ENCODE peak calls at places on chromosomes 11 and 22, in seven cellular contexts. One of them, this sample, is unnamed.

GRCh38 chr11:69075421-69076128 is 26.8 kb downstream of the TPCN2 start:
- DNase-seq in AG04449: peak
- DNase-seq in body of pancreas: peak
- DNase-seq in coronary artery: peak
- DNase-seq in bronchial epithelial cell: no peak
- DNase-seq in brain microvascular endothelial cell: peak
- DNase-seq in A549: no peak
- DNase-seq in this sample: no peak

GRCh38 chr22:21780259-21780658 is 44.7 kb upstream of the YPEL1 start:
- DNase-seq in AG04449: no peak
- DNase-seq in body of pancreas: no peak
- DNase-seq in coronary artery: no peak
- DNase-seq in bronchial epithelial cell: no peak
- DNase-seq in brain microvascular endothelial cell: no peak
- DNase-seq in A549: no peak
- DNase-seq in this sample: no peak

GRCh38 chr11:127056338-127056971 is 55.9 kb upstream of the KIRREL3 start:
- DNase-seq in AG04449: no peak
- DNase-seq in body of pancreas: no peak
- DNase-seq in coronary artery: no peak
- DNase-seq in bronchial epithelial cell: no peak
- DNase-seq in brain microvascular endothelial cell: no peak
- DNase-seq in A549: peak
- DNase-seq in this sample: no peak

GRCh38 chr11:66762088-66762487 is 33.1 kb upstream of the SPTBN2 start:
- DNase-seq in AG04449: no peak
- DNase-seq in body of pancreas: no peak
- DNase-seq in coronary artery: no peak
- DNase-seq in bronchial epithelial cell: no peak
- DNase-seq in brain microvascular endothelial cell: no peak
- DNase-seq in A549: no peak
- DNase-seq in this sample: no peak

GRCh38 chr11:16191212-16191851 is 165.0 kb downstream of the SOX6 start:
- DNase-seq in AG04449: no peak
- DNase-seq in body of pancreas: no peak
- DNase-seq in coronary artery: no peak
- DNase-seq in bronchial epithelial cell: no peak
- DNase-seq in brain microvascular endothelial cell: no peak
- DNase-seq in A549: peak
- DNase-seq in this sample: no peak

GRCh38 chr11:110891411-110891810 is 179.2 kb upstream of the ARHGAP20 start:
- DNase-seq in AG04449: no peak
- DNase-seq in body of pancreas: no peak
- DNase-seq in coronary artery: no peak
- DNase-seq in bronchial epithelial cell: peak
- DNase-seq in brain microvascular endothelial cell: peak
- DNase-seq in A549: no peak
- DNase-seq in this sample: no peak

GRCh38 chr11:128420943-128421342 is 166.4 kb downstream of the ETS1 start:
- DNase-seq in AG04449: peak
- DNase-seq in body of pancreas: peak
- DNase-seq in coronary artery: no peak
- DNase-seq in bronchial epithelial cell: peak
- DNase-seq in brain microvascular endothelial cell: peak
- DNase-seq in A549: no peak
- DNase-seq in this sample: no peak

GRCh38 chr11:63937713-63938480 is 905 bp upstream of the NAA40 start:
- DNase-seq in AG04449: no peak
- DNase-seq in body of pancreas: peak
- DNase-seq in coronary artery: no peak
- DNase-seq in bronchial epithelial cell: no peak
- DNase-seq in brain microvascular endothelial cell: no peak
- DNase-seq in A549: no peak
- DNase-seq in this sample: no peak

GRCh38 chr11:3122775-3123201 is 42.3 kb downstream of the OSBPL5 start:
- DNase-seq in AG04449: no peak
- DNase-seq in body of pancreas: no peak
- DNase-seq in coronary artery: peak
- DNase-seq in bronchial epithelial cell: no peak
- DNase-seq in brain microvascular endothelial cell: no peak
- DNase-seq in A549: no peak
- DNase-seq in this sample: peak

GRCh38 chr11:116329354-116330090 is 443.3 kb downstream of the BUD13 start:
- DNase-seq in AG04449: no peak
- DNase-seq in body of pancreas: no peak
- DNase-seq in coronary artery: no peak
- DNase-seq in bronchial epithelial cell: no peak
- DNase-seq in brain microvascular endothelial cell: no peak
- DNase-seq in A549: no peak
- DNase-seq in this sample: no peak

GRCh38 chr22:37662039-37662438 is 3.5 kb downstream of the PDXP start:
- DNase-seq in AG04449: no peak
- DNase-seq in body of pancreas: no peak
- DNase-seq in coronary artery: no peak
- DNase-seq in bronchial epithelial cell: no peak
- DNase-seq in brain microvascular endothelial cell: no peak
- DNase-seq in A549: no peak
- DNase-seq in this sample: no peak

GRCh38 chr11:112526699-112527410 is 266.2 kb upstream of the PLET1 start:
- DNase-seq in AG04449: no peak
- DNase-seq in body of pancreas: no peak
- DNase-seq in coronary artery: no peak
- DNase-seq in bronchial epithelial cell: peak
- DNase-seq in brain microvascular endothelial cell: no peak
- DNase-seq in A549: no peak
- DNase-seq in this sample: no peak

GRCh38 chr11:118007040-118007439 is 20.8 kb downstream of the IL10RA start:
- DNase-seq in AG04449: no peak
- DNase-seq in body of pancreas: no peak
- DNase-seq in coronary artery: no peak
- DNase-seq in bronchial epithelial cell: no peak
- DNase-seq in brain microvascular endothelial cell: no peak
- DNase-seq in A549: no peak
- DNase-seq in this sample: no peak

GRCh38 chr11:118005224-118006152 is 19.3 kb downstream of the IL10RA start:
- DNase-seq in AG04449: no peak
- DNase-seq in body of pancreas: no peak
- DNase-seq in coronary artery: no peak
- DNase-seq in bronchial epithelial cell: peak
- DNase-seq in brain microvascular endothelial cell: no peak
- DNase-seq in A549: no peak
- DNase-seq in this sample: no peak

GRCh38 chr11:118004543-118005223 is 18.5 kb downstream of the IL10RA start:
- DNase-seq in AG04449: no peak
- DNase-seq in body of pancreas: no peak
- DNase-seq in coronary artery: no peak
- DNase-seq in bronchial epithelial cell: no peak
- DNase-seq in brain microvascular endothelial cell: no peak
- DNase-seq in A549: no peak
- DNase-seq in this sample: no peak

GRCh38 chr11:118008271-118008903 is 22.2 kb downstream of the IL10RA start:
- DNase-seq in AG04449: no peak
- DNase-seq in body of pancreas: no peak
- DNase-seq in coronary artery: no peak
- DNase-seq in bronchial epithelial cell: no peak
- DNase-seq in brain microvascular endothelial cell: no peak
- DNase-seq in A549: no peak
- DNase-seq in this sample: no peak

DNA sequence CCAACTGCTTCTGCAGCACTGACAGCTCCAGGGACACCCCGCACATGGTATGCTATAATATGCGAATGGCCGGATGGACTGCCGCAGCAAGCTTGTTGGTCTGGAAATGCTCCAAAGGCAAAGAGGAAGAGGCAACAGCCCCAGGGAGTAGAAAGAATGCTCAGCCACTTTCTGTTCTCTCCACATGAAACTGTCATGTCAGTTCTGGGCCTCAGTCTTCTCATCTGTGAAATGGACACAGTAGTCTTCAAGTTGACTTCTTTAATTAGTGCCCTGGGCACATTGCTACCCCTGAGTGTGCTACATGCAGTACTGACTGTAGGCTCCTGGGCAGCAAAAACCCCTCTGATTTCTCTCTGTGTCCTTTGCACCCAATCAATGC is 19.9 kb downstream of the IL10RA start:
- DNase-seq in AG04449: no peak
- DNase-seq in body of pancreas: no peak
- DNase-seq in coronary artery: no peak
- DNase-seq in bronchial epithelial cell: no peak
- DNase-seq in brain microvascular endothelial cell: no peak
- DNase-seq in A549: no peak
- DNase-seq in this sample: no peak
- H3K4me3 ChIP-seq in AG04449: no peak
- H3K4me3 ChIP-seq in body of pancreas: no peak
- H3K4me3 ChIP-seq in coronary artery: no peak
- H3K4me3 ChIP-seq in bronchial epithelial cell: no peak
- H3K4me3 ChIP-seq in brain microvascular endothelial cell: no peak
- H3K4me3 ChIP-seq in A549: no peak
- H3K4me3 ChIP-seq in this sample: no peak

GRCh38 chr11:109553284-109553683 is 131.3 kb downstream of the C11orf87 start:
- DNase-seq in AG04449: no peak
- DNase-seq in body of pancreas: no peak
- DNase-seq in coronary artery: no peak
- DNase-seq in bronchial epithelial cell: no peak
- DNase-seq in brain microvascular endothelial cell: no peak
- DNase-seq in A549: no peak
- DNase-seq in this sample: no peak

GRCh38 chr11:109547356-109548027 is 125.5 kb downstream of the C11orf87 start:
- DNase-seq in AG04449: peak
- DNase-seq in body of pancreas: no peak
- DNase-seq in coronary artery: no peak
- DNase-seq in bronchial epithelial cell: peak
- DNase-seq in brain microvascular endothelial cell: peak
- DNase-seq in A549: no peak
- DNase-seq in this sample: peak

GRCh38 chr11:109554951-109555350 is 133.0 kb downstream of the C11orf87 start:
- DNase-seq in AG04449: no peak
- DNase-seq in body of pancreas: no peak
- DNase-seq in coronary artery: no peak
- DNase-seq in bronchial epithelial cell: peak
- DNase-seq in brain microvascular endothelial cell: no peak
- DNase-seq in A549: no peak
- DNase-seq in this sample: no peak

DNA sequence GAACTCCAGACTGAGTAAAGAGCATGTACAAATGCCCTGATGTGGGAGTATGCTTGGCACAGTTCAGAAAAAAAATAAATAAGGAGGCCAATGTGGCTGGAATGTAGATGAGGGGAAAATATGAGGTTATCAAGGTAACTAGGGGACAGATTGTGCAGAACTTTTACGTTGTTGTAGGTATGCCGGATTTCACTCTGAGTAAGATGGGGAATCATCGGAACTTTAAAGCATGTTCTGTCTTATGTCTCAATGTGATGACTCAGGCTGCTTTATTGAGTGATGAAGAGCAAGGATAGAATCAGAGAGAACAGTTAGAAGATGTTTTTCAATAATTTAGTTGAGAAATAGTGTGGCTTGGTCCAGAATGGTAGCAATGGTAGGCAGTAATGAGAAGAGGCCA is 130.4 kb downstream of the C11orf87 start:
- DNase-seq in AG04449: no peak
- DNase-seq in body of pancreas: no peak
- DNase-seq in coronary artery: no peak
- DNase-seq in bronchial epithelial cell: peak
- DNase-seq in brain microvascular endothelial cell: no peak
- DNase-seq in A549: no peak
- DNase-seq in this sample: no peak
- H3K4me3 ChIP-seq in AG04449: no peak
- H3K4me3 ChIP-seq in body of pancreas: no peak
- H3K4me3 ChIP-seq in coronary artery: no peak
- H3K4me3 ChIP-seq in bronchial epithelial cell: no peak
- H3K4me3 ChIP-seq in brain microvascular endothelial cell: no peak
- H3K4me3 ChIP-seq in A549: no peak
- H3K4me3 ChIP-seq in this sample: no peak

GRCh38 chr11:13009921-13010736 is 1.0 kb downstream of the RASSF10 start:
- DNase-seq in AG04449: no peak
- DNase-seq in body of pancreas: peak
- DNase-seq in coronary artery: no peak
- DNase-seq in bronchial epithelial cell: peak
- DNase-seq in brain microvascular endothelial cell: no peak
- DNase-seq in A549: peak
- DNase-seq in this sample: peak

GRCh38 chr11:13009476-13009920 is 382 bp downstream of the RASSF10 start:
- DNase-seq in AG04449: no peak
- DNase-seq in body of pancreas: no peak
- DNase-seq in coronary artery: no peak
- DNase-seq in bronchial epithelial cell: no peak
- DNase-seq in brain microvascular endothelial cell: no peak
- DNase-seq in A549: no peak
- DNase-seq in this sample: no peak

GRCh38 chr11:13011366-13012036 is 2.4 kb downstream of the RASSF10 start:
- DNase-seq in AG04449: no peak
- DNase-seq in body of pancreas: peak
- DNase-seq in coronary artery: no peak
- DNase-seq in bronchial epithelial cell: peak
- DNase-seq in brain microvascular endothelial cell: no peak
- DNase-seq in A549: no peak
- DNase-seq in this sample: no peak

GRCh38 chr11:13012037-13012693 is 3.0 kb downstream of the RASSF10 start:
- DNase-seq in AG04449: no peak
- DNase-seq in body of pancreas: peak
- DNase-seq in coronary artery: no peak
- DNase-seq in bronchial epithelial cell: no peak
- DNase-seq in brain microvascular endothelial cell: no peak
- DNase-seq in A549: no peak
- DNase-seq in this sample: no peak

GRCh38 chr11:13010737-13011342 is 1.7 kb downstream of the RASSF10 start:
- DNase-seq in AG04449: no peak
- DNase-seq in body of pancreas: no peak
- DNase-seq in coronary artery: no peak
- DNase-seq in bronchial epithelial cell: peak
- DNase-seq in brain microvascular endothelial cell: no peak
- DNase-seq in A549: no peak
- DNase-seq in this sample: peak
- H3K4me3 ChIP-seq in AG04449: no peak
- H3K4me3 ChIP-seq in body of pancreas: no peak
- H3K4me3 ChIP-seq in coronary artery: peak
- H3K4me3 ChIP-seq in bronchial epithelial cell: peak
- H3K4me3 ChIP-seq in brain microvascular endothelial cell: no peak
- H3K4me3 ChIP-seq in A549: peak
- H3K4me3 ChIP-seq in this sample: peak

DNA sequence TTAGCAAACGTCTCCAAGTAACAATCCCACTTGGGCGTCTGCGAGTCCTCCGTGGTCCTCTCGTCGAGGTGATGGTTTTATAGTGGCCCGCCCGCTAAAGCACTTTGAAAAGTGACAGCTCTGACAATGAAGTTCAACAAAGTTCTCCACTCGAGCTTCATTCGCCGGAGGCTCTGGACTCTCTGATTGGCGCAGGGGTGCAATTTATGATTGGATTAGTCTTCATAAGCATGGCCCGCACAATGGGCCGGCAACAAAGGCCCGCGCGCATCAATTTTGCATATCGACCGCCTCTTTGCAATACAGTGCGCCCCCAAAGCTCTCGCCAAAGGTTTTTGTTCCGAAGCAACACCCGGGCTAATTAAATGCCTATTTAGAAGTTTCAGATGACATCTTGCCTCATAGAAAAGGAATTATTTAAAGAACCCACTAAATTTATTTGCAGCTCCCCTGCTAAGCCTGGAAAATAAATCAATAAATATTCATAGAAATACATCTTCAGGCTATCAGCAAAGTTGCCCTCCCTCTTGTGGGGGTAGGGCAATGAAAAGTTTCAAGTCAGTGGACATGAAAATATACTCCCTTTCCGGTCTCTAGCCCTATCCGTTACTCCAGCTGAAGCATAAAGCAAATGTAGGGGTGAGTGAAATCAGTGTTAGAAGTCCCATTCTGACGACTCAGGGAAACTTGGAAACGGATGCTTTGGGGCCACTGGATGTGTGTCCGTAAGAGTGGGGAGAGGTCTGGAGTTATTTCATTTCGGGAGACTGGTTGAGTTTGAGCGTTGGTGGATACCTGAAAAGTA is at the start of gene DBX1:
- DNase-seq in AG04449: no peak
- DNase-seq in body of pancreas: no peak
- DNase-seq in coronary artery: no peak
- DNase-seq in bronchial epithelial cell: no peak
- DNase-seq in brain microvascular endothelial cell: no peak
- DNase-seq in A549: no peak
- DNase-seq in this sample: no peak
- H3K4me3 ChIP-seq in AG04449: no peak
- H3K4me3 ChIP-seq in body of pancreas: no peak
- H3K4me3 ChIP-seq in coronary artery: no peak
- H3K4me3 ChIP-seq in bronchial epithelial cell: no peak
- H3K4me3 ChIP-seq in brain microvascular endothelial cell: no peak
- H3K4me3 ChIP-seq in A549: no peak
- H3K4me3 ChIP-seq in this sample: no peak

This sample was measured in lower lobe of right lung.